ENCODE peak calls at places on chromosomes 3 and 15, in ten cellular contexts. V is foreskin fibroblast, M is cardiac muscle cell, Y is lower lobe of right lung, X is MCF 10A, E is AG04450, O is AG10803, S is glutamatergic neuron, R is dorsolateral prefrontal cortex, D is fibroblast of lung. A is an unnamed sample.

GRCh38 chr15:61038387-61038786 is 190.7 kb downstream of the RORA start:
- DNase-seq in S (no peak), D (peak; percentile 65), O (peak; percentile 44), E (no peak), Y (no peak), V (peak; percentile 54), M (peak; percentile 68), R (no peak), X (peak; percentile 72), A (no peak)

GRCh38 chr15:74156678-74157411 is 16.7 kb upstream of the ISLR start:
- DNase-seq in D (no peak), S (no peak), X (no peak), O (peak; percentile 34), E (no peak), R (no peak), Y (no peak), M (peak; percentile 47), V (no peak), A (no peak)

GRCh38 chr3:62439176-62439813 is 65.9 kb upstream of the FEZF2 start:
- DNase-seq in Y (no peak), M (no peak), E (no peak), S (no peak), X (no peak), R (no peak), O (no peak), V (no peak), D (no peak), A (no peak)

GRCh38 chr3:123732447-123732846 is 147.6 kb upstream of the HACD2 start:
- DNase-seq in R (no peak), Y (no peak), S (no peak), E (peak; percentile 88), M (no peak), O (no peak), D (peak; percentile 90), X (peak; percentile 92), V (peak; percentile 82), A (peak; percentile 88)

GRCh38 chr3:60886518-60886917 is 364.7 kb downstream of the FHIT start:
- DNase-seq in M (no peak), Y (no peak), O (no peak), X (no peak), R (no peak), V (no peak), D (no peak), S (no peak), E (no peak), A (no peak)

GRCh38 chr3:116971531-116971930 is 262.0 kb downstream of the TUSC7 start:
- DNase-seq in M (no peak), Y (no peak), D (no peak), S (peak; percentile 21), O (no peak), E (no peak), R (no peak), V (no peak), X (no peak), A (no peak)

GRCh38 chr3:57691411-57692133 is 1.3 kb downstream of the DENND6A start:
- DNase-seq in O (no peak), Y (no peak), E (no peak), X (no peak), V (no peak), D (peak; percentile 27), S (no peak), M (peak; percentile 13), R (no peak), A (no peak)

GRCh38 chr3:85495602-85496001 is 536.8 kb downstream of the CADM2 start:
- DNase-seq in R (no peak), O (no peak), S (no peak), Y (no peak), D (no peak), V (no peak), M (no peak), E (no peak), X (no peak), A (no peak)

GRCh38 chr3:159775372-159775961 is 213.2 kb upstream of the IL12A start:
- DNase-seq in X (peak; percentile 80), S (no peak), D (peak; percentile 89), O (peak; percentile 83), M (peak; percentile 91), Y (no peak), R (peak; percentile 72), V (peak; percentile 79), E (peak; percentile 71), A (no peak)

GRCh38 chr3:14680716-14681115 is 5.8 kb downstream of the C3orf20 start:
- DNase-seq in O (no peak), V (peak; percentile 40), X (no peak), Y (no peak), D (peak; percentile 8), S (no peak), M (peak; percentile 85), R (no peak), E (no peak), A (no peak)

GRCh38 chr3:156751461-156752025 is 74.6 kb upstream of the LEKR1 start:
- DNase-seq in O (peak; percentile 99), M (peak; percentile 87), E (peak; percentile 51), Y (no peak), R (no peak), V (peak; percentile 98), X (no peak), D (peak; percentile 84), S (peak; percentile 43), A (no peak)

GRCh38 chr3:100590114-100590839 is 19.1 kb upstream of the ADGRG7 start:
- DNase-seq in R (no peak), E (peak; percentile 44), X (peak; percentile 83), Y (no peak), M (peak; percentile 84), D (peak; percentile 81), O (peak; percentile 67), S (peak; percentile 34), V (peak; percentile 88), A (no peak)

DNA sequence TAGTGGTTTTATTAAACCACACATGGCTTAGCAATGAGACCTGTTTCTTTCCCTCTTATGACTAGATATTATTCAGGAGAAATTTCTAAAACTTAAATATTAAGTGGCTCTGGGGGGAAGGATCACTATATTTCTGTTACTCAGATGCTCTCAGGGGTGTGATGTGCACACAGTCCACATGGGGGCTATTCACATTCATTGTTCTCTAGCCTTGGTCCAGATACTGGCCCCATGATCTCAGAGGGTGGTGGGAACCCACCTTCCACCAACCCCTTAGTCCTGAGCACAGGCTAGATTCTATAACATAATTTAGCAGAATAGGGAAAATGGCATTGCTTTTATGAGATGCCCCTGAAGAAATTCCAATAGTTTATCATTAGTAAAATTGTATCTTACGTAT is 149.0 kb upstream of the ST8SIA2 start:
- DNase-seq in O (no peak), Y (no peak), S (no peak), E (no peak), V (no peak), R (no peak), M (no peak), D (no peak), X (no peak), A (no peak)
- TF ChIP-seq CTCF in O (peak; percentile 1), Y (no peak), S (peak; percentile 31), E (no peak), V (no peak), R (no peak), M (no peak), D (no peak), X (no peak), A (no peak)

DNA sequence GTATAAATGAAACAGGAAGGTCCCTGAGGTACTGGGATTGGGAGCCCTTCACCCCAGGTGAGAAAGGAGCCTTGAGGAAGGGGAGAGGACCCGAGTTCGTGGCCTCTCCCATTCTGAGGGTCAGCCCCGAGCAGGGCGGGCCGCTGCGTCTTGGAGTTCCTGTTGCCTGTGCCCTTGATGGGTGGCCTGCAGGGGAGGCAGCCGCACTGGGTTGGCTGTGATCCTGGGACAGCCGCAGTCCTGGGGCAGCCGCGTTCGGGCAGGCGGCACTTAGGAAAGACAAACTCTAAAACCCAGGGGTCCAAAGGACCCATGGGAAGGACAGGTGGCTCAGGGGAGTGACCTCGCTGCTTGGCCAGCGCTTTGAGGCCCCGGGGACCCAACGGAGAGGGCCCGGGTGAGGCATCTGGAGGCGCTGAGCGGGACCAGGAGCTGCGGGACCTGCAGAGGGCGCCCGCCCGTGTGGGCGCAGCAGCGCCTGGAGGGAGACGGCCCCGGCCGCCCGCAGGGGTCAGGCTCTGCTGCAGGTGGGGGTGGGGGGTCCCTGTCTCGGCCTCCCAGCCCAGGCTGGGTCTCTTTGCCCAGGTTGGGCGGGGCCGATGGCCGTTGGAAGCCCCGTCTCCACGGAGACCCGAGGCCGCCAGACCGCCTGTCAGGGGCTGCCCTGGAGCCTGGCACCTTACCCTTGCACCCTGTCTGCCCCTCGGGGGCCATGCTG is 65.1 kb downstream of the HMCES start:
- DNase-seq in R (no peak), O (peak; percentile 14), E (no peak), D (peak; percentile 20), M (peak; percentile 49), S (peak; percentile 58), X (no peak), V (peak; percentile 60), Y (peak; percentile 65), A (no peak)
- TF ChIP-seq CTCF in R (peak; percentile 47), O (peak; percentile 51), E (peak; percentile 64), D (peak; percentile 54), M (peak; percentile 79), S (peak; percentile 30), X (no peak), V (peak; percentile 70), Y (peak; percentile 59), A (peak; percentile 53)

GRCh38 chr3:142213298-142213697 is 12.1 kb downstream of the GK5 start:
- DNase-seq in D (peak; percentile 68), V (peak; percentile 69), O (peak; percentile 25), M (peak; percentile 95), R (no peak), X (peak; percentile 73), E (no peak), S (no peak), Y (no peak), A (no peak)

GRCh38 chr3:142209655-142210054 is 15.7 kb downstream of the GK5 start:
- DNase-seq in O (peak; percentile 83), M (peak; percentile 96), R (no peak), S (no peak), V (peak; percentile 86), X (peak; percentile 88), Y (no peak), E (no peak), D (peak; percentile 88), A (no peak)

GRCh38 chr3:142210144-142210543 is 15.2 kb downstream of the GK5 start:
- DNase-seq in Y (no peak), X (no peak), S (peak; percentile 64), R (no peak), M (peak; percentile 68), O (peak; percentile 4), D (no peak), E (no peak), V (peak; percentile 17), A (no peak)

GRCh38 chr3:142210608-142211007 is 14.8 kb downstream of the GK5 start:
- DNase-seq in R (no peak), V (peak; percentile 33), X (no peak), Y (no peak), S (no peak), O (peak; percentile 12), D (peak; percentile 42), E (no peak), M (peak; percentile 63), A (no peak)

GRCh38 chr3:142211034-142211433 is 14.4 kb downstream of the GK5 start:
- DNase-seq in E (no peak), D (peak; percentile 7), X (no peak), M (peak; percentile 50), Y (no peak), S (peak; percentile 63), R (no peak), V (peak; percentile 23), O (no peak), A (no peak)
- TF ChIP-seq CTCF in E (peak; percentile 26), D (peak; percentile 27), X (peak; percentile 10), M (peak; percentile 32), Y (no peak), S (no peak), R (no peak), V (no peak), O (peak; percentile 16), A (no peak)

GRCh38 chr3:50675179-50676030 is 678 bp downstream of the DOCK3 start:
- DNase-seq in O (no peak), X (no peak), D (no peak), Y (peak; percentile 59), E (no peak), R (peak; percentile 80), V (peak; percentile 23), M (no peak), S (peak; percentile 88), A (no peak)
- TF ChIP-seq CTCF in O (no peak), X (peak; percentile 42), D (peak; percentile 16), Y (peak; percentile 32), E (peak; percentile 14), R (peak; percentile 73), V (peak; percentile 6), M (no peak), S (peak; percentile 74), A (peak; percentile 50)

A was measured in RWPE2.